ENCODE peak calls at places on chromosomes 11 and 22, in eight cellular contexts. K, C, I, B, E, O, H and W are unnamed samples.

GRCh38 chr11:119322921-119323531 is 6.1 kb upstream of the MCAM start:
- DNase-seq in K (no peak), C (no peak), I (no peak), B (no peak), E (no peak), O (no peak), H (no peak), W (no peak)

GRCh38 chr11:36453678-36454077 is 56.4 kb downstream of the TRAF6 start:
- DNase-seq in K (no peak), C (no peak), I (no peak), B (no peak), E (no peak), O (no peak), H (no peak), W (no peak)

GRCh38 chr11:46560300-46561025 is 33.4 kb downstream of the AMBRA1 start:
- DNase-seq in K (peak; percentile 43), C (peak; percentile 46), I (peak; percentile 72), B (no peak), E (peak; percentile 73), O (no peak), H (no peak), W (no peak)

GRCh38 chr11:122229611-122230386 is 113.8 kb upstream of the BLID start:
- DNase-seq in K (no peak), C (no peak), I (no peak), B (no peak), E (no peak), O (no peak), H (no peak), W (peak; percentile 51)

GRCh38 chr11:130798801-130799200 is 117.5 kb downstream of the SNX19 start:
- DNase-seq in K (no peak), C (no peak), I (no peak), B (no peak), E (no peak), O (no peak), H (no peak), W (no peak)

GRCh38 chr11:35158371-35159081 is 19.6 kb downstream of the CD44 start:
- DNase-seq in K (no peak), C (peak; percentile 36), I (no peak), B (no peak), E (no peak), O (peak; percentile 72), H (peak; percentile 2), W (no peak)

GRCh38 chr11:11757871-11758270 is 83.9 kb upstream of the USP47 start:
- DNase-seq in K (no peak), C (no peak), I (no peak), B (no peak), E (no peak), O (no peak), H (no peak), W (no peak)

GRCh38 chr22:49962012-49962750 is 1.6 kb downstream of the PIM3 start:
- DNase-seq in K (no peak), C (peak; percentile 94), I (peak; percentile 81), B (peak; percentile 60), E (peak; percentile 49), O (peak; percentile 93), H (peak; percentile 100), W (peak; percentile 77)

GRCh38 chr11:61917357-61918109 is at the start of gene RAB3IL1:
- DNase-seq in K (no peak), C (peak; percentile 95), I (no peak), B (no peak), E (no peak), O (peak; percentile 70), H (peak; percentile 98), W (peak; percentile 81)

GRCh38 chr22:28023774-28024173 is 104.7 kb upstream of the PITPNB start:
- DNase-seq in K (no peak), C (no peak), I (no peak), B (no peak), E (no peak), O (no peak), H (peak; percentile 27), W (no peak)

GRCh38 chr11:47518212-47518959 is 34.5 kb downstream of the CELF1 start:
- DNase-seq in K (no peak), C (no peak), I (no peak), B (no peak), E (no peak), O (no peak), H (no peak), W (no peak)